ENCODE peak calls at places on chromosomes 7 and 10, in ten cellular contexts. H is HCT116; L is progenitor cell of endocrine pancreas; D is neural progenitor cell; X is glutamatergic neuron; N is CD8-positive, alpha-beta T cell; B is lower leg skin; Q is Calu3; T is AG09309; O is PC-9. C is an unnamed sample.
A peak's percentile ranks its signal among the peaks of the same experiment; 100 is the strongest.

GRCh38 chr7:30912986-30913671 is 1.5 kb downstream of the AQP1 start:
- DNase-seq in X (no peak), N (no peak), D (no peak), O (no peak), T (no peak), H (no peak), B (no peak), L (no peak), Q (no peak), C (no peak)

GRCh38 chr10:15751048-15751447 is 31.3 kb upstream of the ITGA8 start:
- DNase-seq in T (no peak), H (no peak), X (no peak), B (no peak), L (no peak), D (no peak), O (no peak), Q (no peak), N (no peak), C (no peak)

GRCh38 chr10:73931767-73932624 is 21.1 kb downstream of the PLAU start:
- DNase-seq in L (no peak), D (no peak), N (peak; percentile 37), H (peak; percentile 91), Q (peak; percentile 94), O (peak; percentile 99), B (no peak), X (no peak), T (no peak), C (peak; percentile 75)

GRCh38 chr10:124265391-124265745 is 153.4 kb downstream of the OAT start:
- DNase-seq in H (no peak), X (no peak), D (no peak), Q (no peak), L (no peak), N (no peak), B (no peak), T (no peak), O (no peak), C (no peak)

GRCh38 chr10:69738071-69738470 is 63.6 kb upstream of the COL13A1 start:
- DNase-seq in N (no peak), L (no peak), D (no peak), O (no peak), H (no peak), T (no peak), X (no peak), B (no peak), Q (no peak), C (no peak)

GRCh38 chr10:1595242-1595600 is 142.1 kb downstream of the ADARB2 start:
- DNase-seq in B (peak; percentile 68), L (no peak), D (no peak), Q (no peak), X (no peak), H (no peak), N (no peak), O (no peak), T (no peak), C (no peak)

GRCh38 chr10:95525033-95525418 is 36.1 kb downstream of the SORBS1 start:
- DNase-seq in Q (no peak), O (no peak), B (no peak), X (no peak), L (no peak), N (no peak), T (no peak), H (no peak), D (no peak), C (no peak)

GRCh38 chr10:53134050-53134449 is 361.5 kb upstream of the MBL2 start:
- DNase-seq in L (no peak), T (no peak), B (no peak), N (no peak), X (no peak), D (no peak), O (no peak), H (no peak), Q (no peak), C (no peak)

GRCh38 chr10:5354068-5354467 is 10.7 kb upstream of the UCN3 start:
- DNase-seq in X (no peak), O (no peak), L (no peak), N (no peak), H (no peak), T (no peak), D (no peak), B (no peak), Q (no peak), C (no peak)

GRCh38 chr7:155660059-155660757 is 15.7 kb downstream of the RBM33 start:
- DNase-seq in L (no peak), D (no peak), X (no peak), N (no peak), O (no peak), H (no peak), Q (no peak), B (no peak), T (no peak), C (peak; percentile 54)

GRCh38 chr7:157612664-157613561 is 276.1 kb downstream of the DNAJB6 start:
- DNase-seq in N (peak; percentile 44), B (no peak), T (no peak), D (peak; percentile 31), H (no peak), X (no peak), O (no peak), Q (no peak), L (no peak), C (no peak)

GRCh38 chr10:34489973-34490372 is 325.1 kb downstream of the PARD3 start:
- DNase-seq in N (no peak), H (peak; percentile 29), Q (no peak), O (no peak), L (no peak), T (no peak), X (no peak), B (no peak), D (no peak), C (no peak)
- TF ChIP-seq CTCF in N (no peak), H (no peak), Q (no peak), O (no peak), L (no peak), T (no peak), X (no peak), B (no peak), D (no peak), C (no peak)

GRCh38 chr10:107163904-107164861 is at the start of gene SORCS1:
- DNase-seq in O (no peak), L (peak; percentile 51), X (peak; percentile 76), Q (no peak), N (no peak), B (no peak), D (peak; percentile 87), T (no peak), H (no peak), C (no peak)
- TF ChIP-seq CTCF in O (no peak), L (peak; percentile 20), X (no peak), Q (no peak), N (no peak), B (no peak), D (no peak), T (no peak), H (no peak), C (no peak)

GRCh38 chr10:28734940-28735759 is 57.8 kb downstream of the BAMBI start:
- DNase-seq in L (no peak), D (no peak), B (peak; percentile 2), T (peak; percentile 93), H (peak; percentile 16), N (no peak), Q (peak; percentile 55), X (no peak), O (peak; percentile 80), C (no peak)

GRCh38 chr10:28737096-28737495 is 59.8 kb downstream of the BAMBI start:
- DNase-seq in B (no peak), O (no peak), T (no peak), X (no peak), L (no peak), N (no peak), H (no peak), Q (no peak), D (peak; percentile 22), C (no peak)

GRCh38 chr10:28733245-28733644 is 55.9 kb downstream of the BAMBI start:
- DNase-seq in T (no peak), H (no peak), O (no peak), N (no peak), D (no peak), L (no peak), Q (no peak), X (no peak), B (no peak), C (no peak)

GRCh38 chr10:28733647-28734046 is 56.3 kb downstream of the BAMBI start:
- DNase-seq in L (no peak), H (no peak), B (no peak), Q (no peak), T (no peak), O (no peak), D (no peak), X (no peak), N (no peak), C (no peak)

GRCh38 chr10:28738200-28738599 is 60.9 kb downstream of the BAMBI start:
- DNase-seq in D (no peak), T (no peak), B (no peak), L (no peak), X (no peak), H (peak; percentile 8), Q (no peak), N (no peak), O (no peak), C (no peak)
- TF ChIP-seq CTCF in D (peak; percentile 37), T (peak; percentile 8), B (no peak), L (peak; percentile 16), X (no peak), H (peak; percentile 49), Q (no peak), N (no peak), O (no peak), C (no peak)

GRCh38 chr7:46206474-46207060 is 285.5 kb upstream of the IGFBP3 start:
- DNase-seq in B (no peak), N (no peak), T (no peak), X (no peak), D (no peak), L (no peak), O (peak; percentile 48), Q (peak; percentile 80), H (no peak), C (peak; percentile 20)

GRCh38 chr7:46205478-46205877 is 284.4 kb upstream of the IGFBP3 start:
- DNase-seq in N (no peak), T (no peak), D (no peak), O (peak; percentile 80), B (no peak), X (no peak), L (no peak), Q (peak; percentile 91), H (no peak), C (no peak)

GRCh38 chr7:46201966-46202365 is 280.9 kb upstream of the IGFBP3 start:
- DNase-seq in N (no peak), Q (no peak), T (no peak), H (no peak), B (no peak), X (no peak), L (no peak), D (no peak), O (no peak), C (no peak)

GRCh38 chr7:46198691-46199090 is 277.6 kb upstream of the IGFBP3 start:
- DNase-seq in T (no peak), O (no peak), X (no peak), D (no peak), H (no peak), Q (no peak), N (no peak), L (no peak), B (no peak), C (no peak)

DNA sequence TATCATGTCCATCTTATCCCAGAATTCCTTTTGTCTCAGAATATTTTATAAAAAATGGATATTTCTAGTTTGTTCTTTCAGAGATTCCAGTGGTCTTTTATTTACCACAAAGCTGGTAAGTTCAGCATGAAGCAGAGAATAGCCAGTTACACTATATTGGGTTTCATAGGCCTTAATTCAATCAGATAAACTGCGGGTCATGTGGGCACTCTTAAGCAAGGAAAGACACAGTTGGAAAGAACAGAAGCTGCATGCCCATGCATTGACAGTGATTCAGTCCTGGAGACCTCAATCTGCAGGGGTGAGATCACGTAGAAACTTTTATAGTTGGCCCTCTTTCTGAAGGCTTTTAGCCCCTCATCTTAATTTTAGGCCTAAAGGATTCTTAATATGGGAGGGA is 281.3 kb upstream of the IGFBP3 start:
- DNase-seq in B (no peak), D (no peak), L (no peak), Q (no peak), N (no peak), O (no peak), T (no peak), X (no peak), H (no peak), C (no peak)
- TF ChIP-seq CTCF in B (no peak), D (no peak), L (no peak), Q (no peak), N (no peak), O (no peak), T (no peak), X (no peak), H (no peak), C (no peak)